ENCODE peak calls at places on chromosomes 5 and 9, in seven cellular contexts. One of them, this sample, is unnamed.

GRCh38 chr9:122095010-122095767 is 2.1 kb upstream of the TTLL11 start:
- DNase-seq in psoas muscle: no peak
- DNase-seq in iris pigment epithelial cell: peak
- DNase-seq in A673: peak
- DNase-seq in DMS153: no peak
- DNase-seq in NCI-H69: peak
- DNase-seq in heart right ventricle: peak
- DNase-seq in this sample: peak

GRCh38 chr9:104068546-104068945 is 25.6 kb upstream of the SMC2 start:
- DNase-seq in heart right ventricle: no peak
- DNase-seq in psoas muscle: no peak
- DNase-seq in iris pigment epithelial cell: peak
- DNase-seq in NCI-H69: no peak
- DNase-seq in A673: no peak
- DNase-seq in DMS153: no peak
- DNase-seq in this sample: no peak

GRCh38 chr5:172886974-172887491 is 53.0 kb downstream of the ERGIC1 start:
- DNase-seq in iris pigment epithelial cell: peak
- DNase-seq in A673: no peak
- DNase-seq in DMS153: no peak
- DNase-seq in NCI-H69: no peak
- DNase-seq in heart right ventricle: peak
- DNase-seq in psoas muscle: peak
- DNase-seq in this sample: no peak

GRCh38 chr9:79883073-79883645 is 311.4 kb downstream of the TLE4 start:
- DNase-seq in NCI-H69: no peak
- DNase-seq in psoas muscle: no peak
- DNase-seq in DMS153: no peak
- DNase-seq in heart right ventricle: no peak
- DNase-seq in A673: no peak
- DNase-seq in iris pigment epithelial cell: no peak
- DNase-seq in this sample: no peak

GRCh38 chr5:113807384-113808053 is 294.0 kb downstream of the YTHDC2 start:
- DNase-seq in heart right ventricle: no peak
- DNase-seq in NCI-H69: peak
- DNase-seq in psoas muscle: no peak
- DNase-seq in A673: no peak
- DNase-seq in iris pigment epithelial cell: peak
- DNase-seq in DMS153: no peak
- DNase-seq in this sample: no peak

GRCh38 chr9:133585481-133586367 is 23.5 kb downstream of the FAM163B start:
- DNase-seq in psoas muscle: no peak
- DNase-seq in A673: peak
- DNase-seq in iris pigment epithelial cell: no peak
- DNase-seq in heart right ventricle: no peak
- DNase-seq in DMS153: no peak
- DNase-seq in NCI-H69: peak
- DNase-seq in this sample: no peak

GRCh38 chr5:75054110-75054930 is 2.0 kb upstream of the GCNT4 start:
- DNase-seq in A673: peak
- DNase-seq in DMS153: no peak
- DNase-seq in psoas muscle: peak
- DNase-seq in NCI-H69: peak
- DNase-seq in heart right ventricle: no peak
- DNase-seq in iris pigment epithelial cell: peak
- DNase-seq in this sample: peak

GRCh38 chr9:134052941-134053340 is 14.9 kb downstream of the BRD3 start:
- DNase-seq in A673: no peak
- DNase-seq in psoas muscle: no peak
- DNase-seq in DMS153: no peak
- DNase-seq in NCI-H69: no peak
- DNase-seq in heart right ventricle: no peak
- DNase-seq in iris pigment epithelial cell: no peak
- DNase-seq in this sample: no peak

GRCh38 chr9:89929721-89930480 is 325.1 kb downstream of the GADD45G start:
- DNase-seq in A673: peak
- DNase-seq in NCI-H69: peak
- DNase-seq in DMS153: peak
- DNase-seq in iris pigment epithelial cell: no peak
- DNase-seq in psoas muscle: peak
- DNase-seq in heart right ventricle: peak
- DNase-seq in this sample: no peak

GRCh38 chr9:126502417-126503332 is 111.1 kb upstream of the LMX1B start:
- DNase-seq in DMS153: no peak
- DNase-seq in psoas muscle: peak
- DNase-seq in heart right ventricle: no peak
- DNase-seq in iris pigment epithelial cell: no peak
- DNase-seq in NCI-H69: no peak
- DNase-seq in A673: no peak
- DNase-seq in this sample: no peak

GRCh38 chr5:68368686-68369359 is 153.3 kb downstream of the PIK3R1 start:
- DNase-seq in iris pigment epithelial cell: peak
- DNase-seq in DMS153: no peak
- DNase-seq in psoas muscle: no peak
- DNase-seq in heart right ventricle: no peak
- DNase-seq in NCI-H69: peak
- DNase-seq in A673: no peak
- DNase-seq in this sample: peak

GRCh38 chr5:65858316-65858715 is 68.1 kb upstream of the ERBIN start:
- DNase-seq in DMS153: no peak
- DNase-seq in A673: no peak
- DNase-seq in iris pigment epithelial cell: peak
- DNase-seq in psoas muscle: no peak
- DNase-seq in heart right ventricle: no peak
- DNase-seq in NCI-H69: no peak
- DNase-seq in this sample: no peak

GRCh38 chr5:133233616-133234015 is 181.8 kb downstream of the HSPA4 start:
- DNase-seq in heart right ventricle: no peak
- DNase-seq in DMS153: no peak
- DNase-seq in A673: no peak
- DNase-seq in iris pigment epithelial cell: no peak
- DNase-seq in NCI-H69: no peak
- DNase-seq in psoas muscle: no peak
- DNase-seq in this sample: no peak

GRCh38 chr5:58378613-58379385 is 81.1 kb downstream of the PLK2 start:
- DNase-seq in heart right ventricle: no peak
- DNase-seq in psoas muscle: no peak
- DNase-seq in DMS153: no peak
- DNase-seq in A673: no peak
- DNase-seq in NCI-H69: no peak
- DNase-seq in iris pigment epithelial cell: peak
- DNase-seq in this sample: no peak

GRCh38 chr9:134621558-134622110 is 20.0 kb upstream of the COL5A1 start:
- DNase-seq in DMS153: no peak
- DNase-seq in psoas muscle: no peak
- DNase-seq in heart right ventricle: no peak
- DNase-seq in A673: no peak
- DNase-seq in iris pigment epithelial cell: no peak
- DNase-seq in NCI-H69: no peak
- DNase-seq in this sample: no peak

GRCh38 chr5:74055446-74056097 is 429.6 kb downstream of the ARHGEF28 start:
- DNase-seq in psoas muscle: no peak
- DNase-seq in DMS153: no peak
- DNase-seq in iris pigment epithelial cell: no peak
- DNase-seq in A673: no peak
- DNase-seq in NCI-H69: peak
- DNase-seq in heart right ventricle: no peak
- DNase-seq in this sample: no peak

GRCh38 chr5:59745422-59745863 is 148.1 kb downstream of the PDE4D start:
- DNase-seq in NCI-H69: peak
- DNase-seq in DMS153: no peak
- DNase-seq in psoas muscle: peak
- DNase-seq in iris pigment epithelial cell: peak
- DNase-seq in heart right ventricle: peak
- DNase-seq in A673: peak
- DNase-seq in this sample: no peak

GRCh38 chr9:127450170-127450830 is 906 bp downstream of the RPL12 start:
- DNase-seq in A673: peak
- DNase-seq in iris pigment epithelial cell: no peak
- DNase-seq in psoas muscle: peak
- DNase-seq in DMS153: no peak
- DNase-seq in heart right ventricle: no peak
- DNase-seq in NCI-H69: peak
- DNase-seq in this sample: peak